ENCODE peak calls at places on chromosomes 5 and 9, in seven cellular contexts. K, U, W, N, C, X and E are unnamed samples.

GRCh38 chr9:27599521-27600234 is 26.4 kb upstream of the C9orf72 start:
- DNase-seq in K (no peak), U (no peak), W (no peak), N (no peak), C (no peak), X (no peak), E (no peak)

GRCh38 chr5:130546216-130546615 is 618.8 kb downstream of the HINT1 start:
- DNase-seq in K (no peak), U (no peak), W (no peak), N (no peak), C (no peak), X (no peak), E (no peak)

GRCh38 chr5:55535199-55535905 is 588 bp upstream of the PLPP1 start:
- DNase-seq in K (no peak), U (no peak), W (no peak), N (peak; percentile 14), C (no peak), X (no peak), E (no peak)

GRCh38 chr5:142954455-142954854 is 184.3 kb downstream of the ARHGAP26 start:
- DNase-seq in K (no peak), U (no peak), W (peak; percentile 86), N (no peak), C (no peak), X (no peak), E (no peak)

GRCh38 chr5:149322518-149322917 is 22.8 kb upstream of the GRPEL2 start:
- DNase-seq in K (no peak), U (no peak), W (no peak), N (no peak), C (no peak), X (no peak), E (no peak)

GRCh38 chr5:68894673-68895072 is 199.1 kb upstream of the SLC30A5 start:
- DNase-seq in K (no peak), U (no peak), W (no peak), N (no peak), C (no peak), X (no peak), E (no peak)

GRCh38 chr5:103862398-103862797 is 299.8 kb upstream of the NUDT12 start:
- DNase-seq in K (no peak), U (no peak), W (no peak), N (no peak), C (no peak), X (no peak), E (no peak)

GRCh38 chr9:1049641-1050040 is 516 bp upstream of the DMRT2 start:
- DNase-seq in K (no peak), U (no peak), W (no peak), N (no peak), C (no peak), X (no peak), E (no peak)

GRCh38 chr9:89676281-89676680 is 71.5 kb downstream of the GADD45G start:
- DNase-seq in K (peak; percentile 97), U (no peak), W (peak; percentile 99), N (no peak), C (peak; percentile 79), X (peak; percentile 78), E (no peak)

GRCh38 chr5:174644918-174645317 is 79.5 kb upstream of the MSX2 start:
- DNase-seq in K (no peak), U (no peak), W (no peak), N (no peak), C (no peak), X (no peak), E (no peak)

GRCh38 chr5:114857951-114858401 is 311.7 kb downstream of the TRIM36 start:
- DNase-seq in K (no peak), U (no peak), W (no peak), N (no peak), C (no peak), X (no peak), E (no peak)

GRCh38 chr9:137225701-137226331 is 842 bp downstream of the CYSRT1 start:
- DNase-seq in K (no peak), U (no peak), W (no peak), N (no peak), C (no peak), X (no peak), E (no peak)

GRCh38 chr5:638501-639252 is 26.5 kb downstream of the CEP72 start:
- DNase-seq in K (no peak), U (no peak), W (no peak), N (no peak), C (no peak), X (no peak), E (no peak)

GRCh38 chr9:127706836-127707241 is at the start of gene CFAP157:
- DNase-seq in K (peak; percentile 28), U (no peak), W (peak; percentile 54), N (peak; percentile 44), C (no peak), X (no peak), E (no peak)

GRCh38 chr5:176529116-176529823 is 7.9 kb downstream of the RNF44 start:
- DNase-seq in K (no peak), U (no peak), W (no peak), N (no peak), C (no peak), X (no peak), E (no peak)

GRCh38 chr9:135588371-135588770 is 26.8 kb downstream of the PAEP start:
- DNase-seq in K (peak; percentile 20), U (no peak), W (no peak), N (no peak), C (no peak), X (peak; percentile 59), E (no peak)

GRCh38 chr5:123545506-123545905 is 33.5 kb downstream of the CSNK1G3 start:
- DNase-seq in K (no peak), U (no peak), W (no peak), N (peak; percentile 38), C (no peak), X (no peak), E (no peak)

GRCh38 chr5:123543438-123543837 is 31.5 kb downstream of the CSNK1G3 start:
- DNase-seq in K (no peak), U (no peak), W (no peak), N (no peak), C (no peak), X (no peak), E (no peak)

GRCh38 chr5:123554601-123555000 is 42.6 kb downstream of the CSNK1G3 start:
- DNase-seq in K (no peak), U (no peak), W (no peak), N (no peak), C (no peak), X (no peak), E (no peak)

GRCh38 chr5:123546657-123547056 is 34.7 kb downstream of the CSNK1G3 start:
- DNase-seq in K (no peak), U (no peak), W (no peak), N (no peak), C (no peak), X (no peak), E (no peak)

DNA sequence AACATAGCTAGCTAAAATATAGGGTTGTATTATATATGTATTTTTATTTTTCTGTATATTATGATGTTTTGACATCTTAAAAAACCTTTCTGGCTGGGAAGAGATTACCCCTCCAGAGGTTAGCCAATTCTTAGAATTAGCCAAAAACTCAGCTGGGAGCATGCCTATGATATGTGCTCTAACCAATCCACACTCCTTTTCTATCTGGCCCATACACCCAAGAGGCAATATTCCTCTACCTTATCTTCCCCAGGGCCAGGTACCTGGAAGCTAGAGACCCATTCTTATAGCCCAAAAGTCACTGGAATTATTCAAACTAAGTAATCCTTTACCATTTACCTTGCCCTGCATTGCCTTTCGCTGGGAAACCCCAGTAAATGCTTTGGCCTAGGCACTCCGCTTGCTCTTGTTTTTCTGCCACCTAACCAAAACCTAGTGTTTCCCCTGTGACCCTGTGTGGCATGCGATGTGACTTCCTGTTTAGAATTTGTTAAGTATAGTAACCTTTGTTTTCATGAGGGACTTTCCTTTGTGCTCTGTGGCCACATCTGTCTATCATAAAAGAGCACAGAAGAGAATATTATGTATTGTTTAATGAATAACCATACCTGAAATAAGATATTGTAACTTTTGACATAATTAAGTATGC is 37.4 kb downstream of the CSNK1G3 start:
- DNase-seq in K (no peak), U (no peak), W (no peak), N (no peak), C (no peak), X (no peak), E (no peak)
- TF ChIP-seq POLR2A in K (no peak), U (no peak), W (no peak), N (no peak), C (no peak), X (no peak), E (no peak)

GRCh38 chr9:132407196-132407595 is 556 bp upstream of the TTF1 start:
- DNase-seq in K (no peak), U (no peak), W (no peak), N (no peak), C (no peak), X (no peak), E (no peak)
- H3K4me3 ChIP-seq in K (peak overlapping the region; percentile 74), U (no peak overlapping the region), W (no peak overlapping the region), N (peak overlapping the region; percentile 63), C (peak overlapping the region; percentile 55), X (peak overlapping the region; percentile 69), E (no peak overlapping the region)

DNA sequence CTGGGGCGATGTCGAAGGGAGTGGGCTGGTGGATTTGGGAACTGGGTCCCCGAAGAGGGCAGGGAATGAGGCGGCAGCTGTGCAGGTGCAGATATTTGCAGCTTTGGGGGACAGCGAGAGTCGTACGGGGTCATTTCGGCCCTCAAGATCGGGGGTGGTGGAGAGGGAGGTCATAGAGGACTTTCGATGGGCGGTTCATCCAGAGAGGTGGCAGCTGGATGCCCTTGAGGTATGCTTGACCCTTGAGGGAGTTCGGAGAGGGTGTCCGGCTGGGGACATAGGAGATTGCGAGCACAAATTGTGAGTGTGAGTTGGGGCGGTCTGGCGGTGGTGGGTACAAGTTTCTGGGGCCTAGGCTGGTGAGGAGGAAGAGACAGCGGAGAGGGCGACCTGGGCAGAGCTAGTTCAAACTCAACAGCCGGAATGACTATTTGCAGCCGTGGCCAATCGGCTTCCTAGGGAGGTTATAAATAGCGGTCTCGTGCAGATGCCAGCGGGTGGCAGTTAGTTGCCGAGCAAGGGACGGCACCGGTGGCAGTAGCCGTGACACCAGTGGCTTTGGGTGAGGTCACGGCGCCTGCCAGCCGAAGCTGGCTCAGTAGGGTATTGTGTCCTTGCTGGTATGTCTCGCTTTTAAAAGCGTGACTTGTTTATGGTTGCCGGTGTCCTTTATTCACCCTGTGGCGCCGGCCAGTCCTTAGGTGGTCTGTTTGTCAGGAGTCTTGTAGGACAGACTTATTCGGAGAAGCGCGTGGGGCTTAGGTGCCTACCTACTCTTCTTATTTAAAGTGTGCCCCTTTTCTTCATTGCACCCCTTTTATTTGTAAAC is 769 bp downstream of the NNT start:
- DNase-seq in K (peak; percentile 83), U (peak; percentile 19), W (peak; percentile 86), N (no peak), C (peak; percentile 59), X (peak; percentile 84), E (peak; percentile 59)
- TF ChIP-seq POLR2A in K (no peak), U (no peak), W (peak; percentile 87), N (no peak), C (peak; percentile 41), X (no peak), E (no peak)

DNA sequence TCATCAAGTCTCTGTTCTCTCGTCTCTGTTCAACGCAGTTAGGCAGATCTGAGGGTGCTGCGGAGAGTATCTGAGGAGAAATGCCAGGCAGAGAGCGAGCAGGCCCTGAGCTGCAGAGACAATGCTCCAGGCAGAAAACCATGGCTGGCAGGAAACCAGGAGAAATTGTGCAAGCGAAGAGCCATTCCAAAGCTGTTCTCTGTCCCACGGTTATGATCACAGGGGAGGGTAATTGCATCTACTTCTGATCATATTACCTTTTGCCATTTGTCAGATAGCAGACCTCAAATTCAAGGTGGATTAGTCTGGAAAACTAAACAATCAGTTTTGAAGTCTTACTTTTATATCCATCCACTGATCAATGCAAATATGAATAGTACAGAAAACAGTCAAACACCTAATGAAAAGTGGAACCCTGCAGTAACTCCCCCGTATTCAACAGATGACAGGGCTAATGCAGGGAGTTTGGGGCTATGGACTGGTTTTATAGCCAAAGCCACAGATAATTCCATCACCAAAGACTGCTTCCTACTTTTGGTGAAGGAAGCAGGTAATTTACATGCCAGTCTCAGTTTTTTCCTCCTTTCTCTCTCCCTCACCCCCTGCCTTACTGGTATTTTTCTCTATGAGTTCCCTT is 228.0 kb downstream of the DCP2 start:
- DNase-seq in K (no peak), U (peak; percentile 72), W (peak; percentile 20), N (no peak), C (peak; percentile 87), X (peak; percentile 76), E (peak; percentile 81)
- H3K4me3 ChIP-seq in K (no peak overlapping the region), U (no peak overlapping the region), W (no peak overlapping the region), N (no peak overlapping the region), C (no peak overlapping the region), X (no peak overlapping the region), E (no peak overlapping the region)